ENCODE peak calls at places on chromosomes 3 and 15, in eight cellular contexts. Z, E, M, C, H, D, O and G are unnamed samples.

GRCh38 chr3:127688416-127689265 is 15.9 kb downstream of the ABTB1 start:
- DNase-seq in Z (peak), E (peak), M (no peak), C (no peak), H (no peak), D (no peak), O (no peak), G (no peak)

GRCh38 chr3:15014606-15015328 is 50.3 kb downstream of the MRPS25 start:
- DNase-seq in Z (no peak), E (no peak), M (no peak), C (no peak), H (no peak), D (no peak), O (no peak), G (no peak)

GRCh38 chr3:153704115-153704514 is 417.1 kb upstream of the ARHGEF26 start:
- DNase-seq in Z (no peak), E (no peak), M (no peak), C (no peak), H (no peak), D (no peak), O (no peak), G (no peak)

GRCh38 chr3:120487079-120487693 is 36.4 kb upstream of the FSTL1 start:
- DNase-seq in Z (no peak), E (no peak), M (peak), C (no peak), H (no peak), D (no peak), O (no peak), G (peak)

GRCh38 chr15:64251121-64251520 is 88.3 kb upstream of the PPIB start:
- DNase-seq in Z (no peak), E (no peak), M (no peak), C (no peak), H (no peak), D (no peak), O (no peak), G (no peak)

GRCh38 chr3:177724020-177724638 is 526.8 kb upstream of the TBL1XR1 start:
- DNase-seq in Z (no peak), E (peak), M (peak), C (no peak), H (no peak), D (no peak), O (no peak), G (no peak)

GRCh38 chr3:108623504-108623903 is 34.0 kb downstream of the DZIP3 start:
- DNase-seq in Z (no peak), E (no peak), M (no peak), C (no peak), H (no peak), D (no peak), O (no peak), G (no peak)

GRCh38 chr15:74194572-74195559 is 7.7 kb downstream of the STRA6 start:
- DNase-seq in Z (no peak), E (no peak), M (no peak), C (no peak), H (no peak), D (no peak), O (no peak), G (no peak)

GRCh38 chr15:68894208-68894607 is 36.1 kb upstream of the SPESP1 start:
- DNase-seq in Z (no peak), E (no peak), M (no peak), C (no peak), H (no peak), D (no peak), O (no peak), G (no peak)

GRCh38 chr3:16448691-16449090 is 64.8 kb downstream of the RFTN1 start:
- DNase-seq in Z (no peak), E (peak), M (peak), C (no peak), H (no peak), D (peak), O (no peak), G (peak)

GRCh38 chr3:171230857-171231256 is 204.3 kb upstream of the SLC2A2 start:
- DNase-seq in Z (no peak), E (no peak), M (no peak), C (no peak), H (no peak), D (no peak), O (no peak), G (no peak)

GRCh38 chr15:93037341-93038063 is 51.5 kb downstream of the RGMA start:
- DNase-seq in Z (no peak), E (peak), M (peak), C (no peak), H (no peak), D (no peak), O (peak), G (peak)